ENCODE peak calls at places on chromosomes 13 and 19, in seven cellular contexts. J is stomach, X is spleen, L is HCT116, M is endothelial cell of umbilical vein, Z is suprapubic skin, I is breast epithelium. K is an unnamed sample. For H3K27me3, the result is how much of the 10 kb centered on the place peaks cover.

GRCh38 chr19:2282862-2283237 is 875 bp upstream of the PEAK3 start:
- DNase-seq in X (no peak), J (no peak), L (no peak), Z (no peak), I (no peak), M (no peak), K (no peak)

GRCh38 chr19:10230155-10230903 is 802 bp downstream of the S1PR2 start:
- DNase-seq in I (no peak), X (peak), M (no peak), Z (peak), L (no peak), J (peak), K (peak)

GRCh38 chr19:33279430-33280350 is 22.6 kb downstream of the CEBPA start:
- DNase-seq in I (no peak), L (no peak), J (no peak), Z (no peak), M (no peak), X (no peak), K (no peak)

GRCh38 chr13:35512271-35512920 is 35.9 kb upstream of the MAB21L1 start:
- DNase-seq in I (no peak), J (no peak), L (no peak), M (peak), X (no peak), Z (no peak), K (peak)

GRCh38 chr19:53980553-53981407 is 10.7 kb upstream of the CACNG6 start:
- DNase-seq in Z (no peak), J (no peak), L (peak), I (no peak), M (peak), X (no peak), K (no peak)

GRCh38 chr13:24208314-24208713 is 47.8 kb downstream of the SPATA13 start:
- DNase-seq in M (peak), X (no peak), Z (no peak), J (no peak), L (peak), I (no peak), K (no peak)

GRCh38 chr19:58038688-58039204 is 4.9 kb downstream of the ZSCAN1 start:
- DNase-seq in J (no peak), M (no peak), L (no peak), X (no peak), I (no peak), Z (no peak), K (no peak)

GRCh38 chr13:44870456-44870929 is 118.8 kb downstream of the NUFIP1 start:
- DNase-seq in I (no peak), M (no peak), Z (no peak), X (no peak), J (peak), L (no peak), K (no peak)

GRCh38 chr13:49690133-49690989 is 925 bp downstream of the EBPL start:
- DNase-seq in M (peak), X (no peak), I (no peak), Z (no peak), L (no peak), J (peak), K (no peak)

GRCh38 chr13:45596800-45597484 is 18.6 kb downstream of the ERICH6B start:
- DNase-seq in L (no peak), M (no peak), I (no peak), J (no peak), X (no peak), Z (no peak), K (no peak)

GRCh38 chr13:91185294-91185863 is 162.1 kb upstream of the MIR17HG start:
- DNase-seq in Z (no peak), L (peak), I (no peak), J (no peak), X (no peak), M (peak), K (no peak)

GRCh38 chr19:32691952-32692726 is 518 bp downstream of the NUDT19 start:
- DNase-seq in L (no peak), Z (no peak), X (peak), J (peak), M (peak), I (peak), K (peak)

GRCh38 chr19:10769533-10770491 is 51.9 kb downstream of the DNM2 start:
- DNase-seq in Z (no peak), M (peak), I (no peak), X (no peak), L (no peak), J (peak), K (peak)

GRCh38 chr13:111020546-111020945 is 94.6 kb upstream of the ARHGEF7 start:
- DNase-seq in Z (no peak), X (no peak), L (no peak), M (no peak), J (no peak), I (no peak), K (no peak)

GRCh38 chr19:11482384-11483050 is 1.7 kb upstream of the ELAVL3 start:
- DNase-seq in L (peak), J (peak), X (peak), I (peak), Z (peak), M (peak), K (peak)

GRCh38 chr13:62358646-62358932 is 942.9 kb upstream of the PCDH20 start:
- DNase-seq in M (no peak), L (no peak), I (no peak), J (no peak), X (no peak), Z (no peak), K (no peak)

GRCh38 chr13:28582225-28582891 is 76.6 kb upstream of the POMP start:
- DNase-seq in I (no peak), J (no peak), X (no peak), L (no peak), Z (no peak), M (peak), K (no peak)

GRCh38 chr19:48752511-48753365 is at the start of gene FUT1:
- DNase-seq in J (peak), X (peak), M (no peak), Z (no peak), L (peak), I (peak), K (peak)

GRCh38 chr13:114304346-114305034 is 9.8 kb upstream of the CHAMP1 start:
- DNase-seq in J (peak), X (peak), L (no peak), M (no peak), I (no peak), Z (no peak), K (no peak)

GRCh38 chr19:41877916-41878905 is 1.1 kb downstream of the CD79A start:
- DNase-seq in M (no peak), X (no peak), Z (no peak), L (no peak), I (no peak), J (no peak), K (no peak)

GRCh38 chr13:98274921-98275487 is 97.9 kb upstream of the RNF113B start:
- DNase-seq in Z (no peak), M (no peak), L (no peak), X (no peak), I (no peak), J (no peak), K (no peak)

GRCh38 chr13:22461854-22462565 is 718.8 kb upstream of the SGCG start:
- DNase-seq in J (no peak), I (no peak), Z (no peak), X (no peak), L (no peak), M (no peak), K (no peak)

GRCh38 chr19:991174-991931 is 7.2 kb downstream of the WDR18 start:
- DNase-seq in M (no peak), X (no peak), I (no peak), L (peak), Z (no peak), J (no peak), K (no peak)

GRCh38 chr19:1580382-1580781 is 12.3 kb upstream of the MEX3D start:
- DNase-seq in I (no peak), Z (no peak), M (no peak), L (no peak), J (no peak), X (no peak), K (no peak)

GRCh38 chr13:107462501-107462900 is 752.8 kb downstream of the LIG4 start:
- DNase-seq in L (no peak), I (no peak), M (no peak), J (no peak), Z (no peak), X (no peak), K (no peak)

GRCh38 chr19:17244618-17245534 is 843 bp downstream of the NR2F6 start:
- DNase-seq in J (peak), Z (no peak), M (no peak), L (no peak), X (peak), I (peak), K (no peak)

GRCh38 chr19:56660381-56661105 is 11.0 kb downstream of the ZNF835 start:
- DNase-seq in J (no peak), L (no peak), Z (no peak), M (no peak), I (no peak), X (no peak), K (no peak)

GRCh38 chr13:93788456-93788855 is 561.8 kb downstream of the GPC6 start:
- DNase-seq in L (no peak), X (no peak), M (no peak), Z (no peak), J (no peak), I (no peak), K (no peak)

GRCh38 chr13:98475521-98475920 is 101.4 kb downstream of the STK24 start:
- DNase-seq in J (no peak), M (peak), X (no peak), L (no peak), Z (no peak), I (no peak), K (no peak)

GRCh38 chr13:30569901-30570576 is 47.7 kb upstream of the USPL1 start:
- DNase-seq in I (no peak), L (peak), Z (no peak), J (peak), M (no peak), X (no peak), K (peak)

GRCh38 chr13:101915333-101915732 is 462.9 kb downstream of the ITGBL1 start:
- DNase-seq in M (no peak), J (no peak), L (no peak), Z (no peak), I (no peak), X (no peak), K (no peak)

GRCh38 chr19:7589822-7590221 is 5.8 kb upstream of the CAMSAP3 start:
- DNase-seq in Z (no peak), I (no peak), M (no peak), X (no peak), L (no peak), J (no peak), K (no peak)
- H3K27me3 ChIP-seq in Z (under half), I (under half), M (under half), X (under half), L (under half), J (under half), K (under half)

GRCh38 chr19:50431343-50432220 is 1.1 kb upstream of the MYBPC2 start:
- DNase-seq in J (peak), Z (peak), X (peak), M (peak), L (peak), I (peak), K (peak)
- TF ChIP-seq POLR2AphosphoS5 in J (peak), Z (no peak), X (peak), M (no peak), L (peak), I (no peak), K (no peak)

DNA sequence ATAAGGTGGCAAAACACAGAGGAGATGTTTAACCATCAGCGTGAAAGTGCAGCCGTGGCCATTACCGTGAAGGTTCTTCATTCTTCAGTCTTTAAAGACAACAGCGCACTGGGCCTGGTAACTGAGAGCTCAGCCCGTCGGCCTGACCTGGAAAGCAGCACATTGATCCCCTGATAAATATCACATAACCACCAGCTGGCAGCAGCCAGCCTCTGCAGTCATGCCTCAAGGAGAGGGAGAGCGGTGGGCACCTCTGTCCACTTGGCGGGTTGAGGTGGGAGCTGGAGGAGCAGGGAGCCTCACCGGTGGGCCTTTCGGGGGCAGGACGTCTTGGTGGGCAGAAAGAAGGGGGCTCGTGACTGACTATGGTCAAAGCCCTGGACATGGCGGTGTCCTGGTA is 58.1 kb downstream of the MCF2L start:
- DNase-seq in J (no peak), X (no peak), I (no peak), M (no peak), Z (no peak), L (no peak), K (no peak)
- H3K27me3 ChIP-seq in J (under half), X (under half), I (under half), M (under half), Z (under half), L (under half), K (under half)

DNA sequence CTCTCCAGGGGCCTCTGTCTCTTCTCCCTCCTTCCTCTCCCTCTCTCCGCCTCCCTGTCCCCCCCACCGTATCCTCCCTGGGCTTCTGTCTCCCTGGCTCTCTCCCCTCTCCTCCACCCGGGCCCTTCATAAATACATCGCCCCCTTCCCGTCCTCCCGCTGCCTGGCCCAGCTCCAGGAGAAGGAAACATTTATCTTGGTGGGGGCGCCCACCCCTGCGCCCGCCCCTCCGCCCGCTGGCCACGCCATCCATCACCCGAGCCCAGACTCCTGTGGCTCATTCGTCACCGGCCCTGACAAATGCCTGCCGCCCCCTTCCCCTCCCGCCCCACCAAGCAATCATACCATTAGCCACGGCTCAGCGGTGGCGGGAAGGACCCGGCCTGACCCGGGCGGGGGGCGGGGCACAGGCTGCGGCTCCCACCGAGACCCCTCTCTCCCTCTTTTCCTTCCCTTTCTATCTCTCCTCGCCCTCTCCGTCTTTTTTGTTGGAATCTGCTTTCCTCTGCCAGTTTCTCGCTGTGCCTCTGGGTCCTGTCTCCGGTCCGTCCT is 2.6 kb upstream of the MEIS3 start:
- DNase-seq in M (no peak), Z (no peak), I (no peak), L (no peak), J (no peak), X (no peak), K (no peak)
- TF ChIP-seq POLR2AphosphoS5 in M (no peak), Z (no peak), I (no peak), L (no peak), J (no peak), X (no peak), K (no peak)

DNA sequence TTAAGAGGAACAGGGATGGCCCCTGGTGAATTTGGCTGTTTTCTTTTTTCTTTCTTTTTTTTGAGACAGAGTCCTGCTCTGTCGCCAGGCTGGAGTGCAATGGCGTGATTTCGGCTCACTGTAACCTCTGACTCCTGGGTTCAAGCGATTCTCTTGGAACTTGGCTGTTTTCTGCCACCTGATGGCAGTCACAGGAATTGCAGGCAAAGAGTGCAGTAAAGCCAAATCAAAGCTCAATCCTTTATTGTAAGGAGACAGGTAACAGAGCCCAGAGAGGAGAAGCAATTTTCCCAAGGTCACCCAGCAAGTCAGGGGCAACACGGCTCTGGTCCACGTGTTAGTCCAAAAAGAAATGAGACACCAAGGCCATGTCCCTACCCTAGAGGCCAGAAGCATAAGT is 6.2 kb downstream of the TINCR start:
- DNase-seq in Z (no peak), J (no peak), M (no peak), I (no peak), L (no peak), X (no peak), K (no peak)
- H3K27me3 ChIP-seq in Z (under half), J (under half), M (under half), I (under half), L (under half), X (under half), K (half or more)

GRCh38 chr19:39127812-39128510 is 2.4 kb downstream of the PAK4 start:
- DNase-seq in J (peak), I (peak), L (no peak), X (no peak), Z (no peak), M (no peak), K (no peak)

GRCh38 chr19:39131255-39131755 is 5.7 kb downstream of the PAK4 start:
- DNase-seq in X (no peak), I (peak), Z (no peak), L (no peak), M (peak), J (no peak), K (peak)

GRCh38 chr19:39130337-39131254 is 5.0 kb downstream of the PAK4 start:
- DNase-seq in X (no peak), I (no peak), J (no peak), L (no peak), Z (no peak), M (no peak), K (no peak)

GRCh38 chr19:39128511-39129079 is 3.0 kb downstream of the PAK4 start:
- DNase-seq in J (no peak), L (no peak), Z (no peak), X (no peak), M (no peak), I (no peak), K (no peak)

GRCh38 chr19:39129116-39129515 is 3.5 kb downstream of the PAK4 start:
- DNase-seq in L (no peak), I (no peak), J (no peak), M (no peak), Z (no peak), X (no peak), K (no peak)
- TF ChIP-seq POLR2AphosphoS5 in L (no peak), I (no peak), J (no peak), M (no peak), Z (no peak), X (no peak), K (no peak)